ENCODE peak calls at places on chromosomes 11 and 22, in nine cellular contexts. One of them, this sample, is unnamed.

GRCh38 chr11:8810331-8811301 is 100.4 kb upstream of the AKIP1 start:
- DNase-seq in psoas muscle: peak
- DNase-seq in neuronal stem cell: peak
- DNase-seq in cardiac muscle cell: peak
- DNase-seq in heart left ventricle: peak
- DNase-seq in left lobe of liver: peak
- DNase-seq in sigmoid colon: peak
- DNase-seq in T-helper 17 cell: no peak
- DNase-seq in neural progenitor cell: peak
- DNase-seq in this sample: peak

GRCh38 chr11:16902182-16902581 is 112.0 kb downstream of the PLEKHA7 start:
- DNase-seq in psoas muscle: no peak
- DNase-seq in neuronal stem cell: no peak
- DNase-seq in cardiac muscle cell: no peak
- DNase-seq in heart left ventricle: no peak
- DNase-seq in left lobe of liver: no peak
- DNase-seq in sigmoid colon: no peak
- DNase-seq in T-helper 17 cell: no peak
- DNase-seq in neural progenitor cell: no peak
- DNase-seq in this sample: no peak

GRCh38 chr22:39534591-39535301 is 2.2 kb upstream of the RPS19BP1 start:
- DNase-seq in psoas muscle: peak
- DNase-seq in neuronal stem cell: peak
- DNase-seq in cardiac muscle cell: peak
- DNase-seq in heart left ventricle: peak
- DNase-seq in left lobe of liver: peak
- DNase-seq in sigmoid colon: peak
- DNase-seq in T-helper 17 cell: peak
- DNase-seq in neural progenitor cell: peak
- DNase-seq in this sample: peak

GRCh38 chr11:12280838-12281565 is 96.4 kb upstream of the PARVA start:
- DNase-seq in psoas muscle: no peak
- DNase-seq in neuronal stem cell: no peak
- DNase-seq in cardiac muscle cell: no peak
- DNase-seq in heart left ventricle: no peak
- DNase-seq in left lobe of liver: peak
- DNase-seq in sigmoid colon: no peak
- DNase-seq in T-helper 17 cell: no peak
- DNase-seq in neural progenitor cell: no peak
- DNase-seq in this sample: no peak

GRCh38 chr11:119509969-119510401 is 87.0 kb upstream of the THY1 start:
- DNase-seq in psoas muscle: peak
- DNase-seq in neuronal stem cell: no peak
- DNase-seq in cardiac muscle cell: no peak
- DNase-seq in heart left ventricle: no peak
- DNase-seq in left lobe of liver: no peak
- DNase-seq in sigmoid colon: peak
- DNase-seq in T-helper 17 cell: no peak
- DNase-seq in neural progenitor cell: no peak
- DNase-seq in this sample: no peak

GRCh38 chr11:73203322-73203721 is 14.8 kb upstream of the P2RY2 start:
- DNase-seq in psoas muscle: no peak
- DNase-seq in neuronal stem cell: no peak
- DNase-seq in cardiac muscle cell: no peak
- DNase-seq in heart left ventricle: no peak
- DNase-seq in left lobe of liver: peak
- DNase-seq in sigmoid colon: peak
- DNase-seq in T-helper 17 cell: no peak
- DNase-seq in neural progenitor cell: no peak
- DNase-seq in this sample: no peak

GRCh38 chr11:106470230-106470629 is 392.8 kb downstream of the AASDHPPT start:
- DNase-seq in psoas muscle: no peak
- DNase-seq in neuronal stem cell: no peak
- DNase-seq in cardiac muscle cell: no peak
- DNase-seq in heart left ventricle: no peak
- DNase-seq in left lobe of liver: no peak
- DNase-seq in sigmoid colon: no peak
- DNase-seq in T-helper 17 cell: no peak
- DNase-seq in neural progenitor cell: no peak
- DNase-seq in this sample: no peak

GRCh38 chr11:30291331-30291730 is 31.6 kb upstream of the ARL14EP start:
- DNase-seq in psoas muscle: no peak
- DNase-seq in neuronal stem cell: no peak
- DNase-seq in cardiac muscle cell: no peak
- DNase-seq in heart left ventricle: no peak
- DNase-seq in left lobe of liver: no peak
- DNase-seq in sigmoid colon: no peak
- DNase-seq in T-helper 17 cell: no peak
- DNase-seq in neural progenitor cell: no peak
- DNase-seq in this sample: no peak

GRCh38 chr11:100681064-100681502 is 6.0 kb upstream of the ARHGAP42 start:
- DNase-seq in psoas muscle: peak
- DNase-seq in neuronal stem cell: no peak
- DNase-seq in cardiac muscle cell: peak
- DNase-seq in heart left ventricle: peak
- DNase-seq in left lobe of liver: no peak
- DNase-seq in sigmoid colon: peak
- DNase-seq in T-helper 17 cell: no peak
- DNase-seq in neural progenitor cell: no peak
- DNase-seq in this sample: no peak

This sample was measured in progenitor cell of endocrine pancreas.